ENCODE peak calls at places on chromosomes 11 and 22, in six cellular contexts. One of them, this sample, is unnamed. For H3K27me3, the result is how much of the 10 kb centered on the place peaks cover.

GRCh38 chr22:41411021-41411851 is 29.5 kb downstream of the TEF start:
- DNase-seq in tibial nerve: no peak
- DNase-seq in neural progenitor cell: peak
- DNase-seq in HCT116: no peak
- DNase-seq in psoas muscle: peak
- DNase-seq in sigmoid colon: peak
- DNase-seq in this sample: no peak

GRCh38 chr11:100682247-100682969 is 4.7 kb upstream of the ARHGAP42 start:
- DNase-seq in tibial nerve: no peak
- DNase-seq in neural progenitor cell: no peak
- DNase-seq in HCT116: peak
- DNase-seq in psoas muscle: no peak
- DNase-seq in sigmoid colon: no peak
- DNase-seq in this sample: no peak

GRCh38 chr11:47980093-47980906 is at the start of gene PTPRJ:
- DNase-seq in tibial nerve: no peak
- DNase-seq in neural progenitor cell: peak
- DNase-seq in HCT116: no peak
- DNase-seq in psoas muscle: peak
- DNase-seq in sigmoid colon: peak
- DNase-seq in this sample: peak

GRCh38 chr22:46866591-46866990 is 104.1 kb downstream of the TBC1D22A start:
- DNase-seq in tibial nerve: no peak
- DNase-seq in neural progenitor cell: no peak
- DNase-seq in HCT116: no peak
- DNase-seq in psoas muscle: no peak
- DNase-seq in sigmoid colon: no peak
- DNase-seq in this sample: no peak

GRCh38 chr11:10599388-10600175 is 31.1 kb upstream of the LYVE1 start:
- DNase-seq in tibial nerve: no peak
- DNase-seq in neural progenitor cell: no peak
- DNase-seq in HCT116: no peak
- DNase-seq in psoas muscle: peak
- DNase-seq in sigmoid colon: peak
- DNase-seq in this sample: no peak

GRCh38 chr11:114366331-114367243 is 33.7 kb downstream of the C11orf71 start:
- DNase-seq in tibial nerve: no peak
- DNase-seq in neural progenitor cell: no peak
- DNase-seq in HCT116: no peak
- DNase-seq in psoas muscle: no peak
- DNase-seq in sigmoid colon: no peak
- DNase-seq in this sample: no peak

GRCh38 chr11:110711448-110711775 is 825 bp downstream of the ARHGAP20 start:
- DNase-seq in tibial nerve: no peak
- DNase-seq in neural progenitor cell: no peak
- DNase-seq in HCT116: no peak
- DNase-seq in psoas muscle: no peak
- DNase-seq in sigmoid colon: no peak
- DNase-seq in this sample: no peak

GRCh38 chr11:76803811-76804600 is 20.9 kb downstream of the TSKU start:
- DNase-seq in tibial nerve: no peak
- DNase-seq in neural progenitor cell: no peak
- DNase-seq in HCT116: no peak
- DNase-seq in psoas muscle: no peak
- DNase-seq in sigmoid colon: no peak
- DNase-seq in this sample: peak

GRCh38 chr11:79484872-79485271 is 44.0 kb upstream of the TENM4 start:
- DNase-seq in tibial nerve: no peak
- DNase-seq in neural progenitor cell: no peak
- DNase-seq in HCT116: no peak
- DNase-seq in psoas muscle: no peak
- DNase-seq in sigmoid colon: no peak
- DNase-seq in this sample: no peak

GRCh38 chr11:43835104-43835503 is 45.5 kb upstream of the ALKBH3 start:
- DNase-seq in tibial nerve: no peak
- DNase-seq in neural progenitor cell: peak
- DNase-seq in HCT116: no peak
- DNase-seq in psoas muscle: no peak
- DNase-seq in sigmoid colon: no peak
- DNase-seq in this sample: no peak

GRCh38 chr11:12205330-12205729 is 94.9 kb downstream of the MICAL2 start:
- DNase-seq in tibial nerve: no peak
- DNase-seq in neural progenitor cell: no peak
- DNase-seq in HCT116: no peak
- DNase-seq in psoas muscle: no peak
- DNase-seq in sigmoid colon: no peak
- DNase-seq in this sample: no peak

GRCh38 chr22:42962295-42963230 is 52.4 kb downstream of the PACSIN2 start:
- DNase-seq in tibial nerve: no peak
- DNase-seq in neural progenitor cell: no peak
- DNase-seq in HCT116: no peak
- DNase-seq in psoas muscle: no peak
- DNase-seq in sigmoid colon: no peak
- DNase-seq in this sample: peak

GRCh38 chr22:36715647-36716046 is 12.1 kb upstream of the CACNG2 start:
- DNase-seq in tibial nerve: no peak
- DNase-seq in neural progenitor cell: no peak
- DNase-seq in HCT116: no peak
- DNase-seq in psoas muscle: no peak
- DNase-seq in sigmoid colon: no peak
- DNase-seq in this sample: no peak

GRCh38 chr22:16957781-16958180 is 50.2 kb downstream of the GAB4 start:
- DNase-seq in tibial nerve: no peak
- DNase-seq in neural progenitor cell: no peak
- DNase-seq in HCT116: no peak
- DNase-seq in psoas muscle: no peak
- DNase-seq in sigmoid colon: no peak
- DNase-seq in this sample: no peak

GRCh38 chr22:29359469-29359868 is 28.9 kb downstream of the AP1B1 start:
- DNase-seq in tibial nerve: no peak
- DNase-seq in neural progenitor cell: peak
- DNase-seq in HCT116: peak
- DNase-seq in psoas muscle: peak
- DNase-seq in sigmoid colon: peak
- DNase-seq in this sample: no peak

GRCh38 chr11:36105743-36106581 is 162.1 kb downstream of the LDLRAD3 start:
- DNase-seq in tibial nerve: no peak
- DNase-seq in neural progenitor cell: no peak
- DNase-seq in HCT116: no peak
- DNase-seq in psoas muscle: no peak
- DNase-seq in sigmoid colon: no peak
- DNase-seq in this sample: no peak

GRCh38 chr22:46596819-46597218 is 23.4 kb upstream of the GRAMD4 start:
- DNase-seq in tibial nerve: no peak
- DNase-seq in neural progenitor cell: no peak
- DNase-seq in HCT116: peak
- DNase-seq in psoas muscle: no peak
- DNase-seq in sigmoid colon: no peak
- DNase-seq in this sample: peak

GRCh38 chr11:26651916-26652315 is 69.9 kb downstream of the SLC5A12 start:
- DNase-seq in tibial nerve: no peak
- DNase-seq in neural progenitor cell: no peak
- DNase-seq in HCT116: no peak
- DNase-seq in psoas muscle: no peak
- DNase-seq in sigmoid colon: no peak
- DNase-seq in this sample: no peak

GRCh38 chr11:44304091-44305084 is 5.6 kb downstream of the ALX4 start:
- DNase-seq in tibial nerve: no peak
- DNase-seq in neural progenitor cell: peak
- DNase-seq in HCT116: no peak
- DNase-seq in psoas muscle: no peak
- DNase-seq in sigmoid colon: no peak
- DNase-seq in this sample: no peak

GRCh38 chr11:20671856-20672546 is 2.6 kb downstream of the NELL1 start:
- DNase-seq in tibial nerve: no peak
- DNase-seq in neural progenitor cell: peak
- DNase-seq in HCT116: peak
- DNase-seq in psoas muscle: no peak
- DNase-seq in sigmoid colon: no peak
- DNase-seq in this sample: no peak
- TF ChIP-seq CTCF in tibial nerve: no peak
- TF ChIP-seq CTCF in neural progenitor cell: peak
- TF ChIP-seq CTCF in HCT116: no peak
- TF ChIP-seq CTCF in psoas muscle: no peak
- TF ChIP-seq CTCF in sigmoid colon: no peak
- TF ChIP-seq CTCF in this sample: no peak

DNA sequence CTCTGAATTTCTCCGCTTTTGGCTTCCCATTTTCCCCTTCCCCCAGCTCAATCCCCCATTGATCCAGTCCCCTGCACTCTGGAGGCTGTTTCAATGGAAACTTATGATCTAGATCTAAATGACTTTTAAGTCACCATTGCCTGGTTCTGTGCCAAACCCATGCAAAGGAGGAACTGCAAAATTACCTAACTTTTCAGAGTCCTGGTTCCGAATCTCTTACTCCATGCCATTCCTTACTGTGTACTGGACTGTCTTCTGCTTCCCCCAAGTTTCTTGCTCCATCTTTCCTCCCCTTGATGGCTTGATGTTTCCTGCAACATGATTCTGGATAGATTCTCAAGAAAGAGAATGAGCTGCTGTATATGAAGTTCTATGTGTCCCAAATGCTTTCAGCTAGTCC is 327.8 kb downstream of the MIAT start:
- DNase-seq in tibial nerve: no peak
- DNase-seq in neural progenitor cell: no peak
- DNase-seq in HCT116: no peak
- DNase-seq in psoas muscle: no peak
- DNase-seq in sigmoid colon: no peak
- DNase-seq in this sample: no peak
- H3K27me3 ChIP-seq in tibial nerve: under half
- H3K27me3 ChIP-seq in neural progenitor cell: under half
- H3K27me3 ChIP-seq in HCT116: half or more
- H3K27me3 ChIP-seq in psoas muscle: half or more
- H3K27me3 ChIP-seq in sigmoid colon: under half
- H3K27me3 ChIP-seq in this sample: under half

GRCh38 chr11:108551653-108552462 is 41.7 kb downstream of the EXPH5 start:
- DNase-seq in tibial nerve: no peak
- DNase-seq in neural progenitor cell: peak
- DNase-seq in HCT116: peak
- DNase-seq in psoas muscle: no peak
- DNase-seq in sigmoid colon: no peak
- DNase-seq in this sample: no peak

GRCh38 chr11:108543316-108543955 is 45.3 kb upstream of the POGLUT3 start:
- DNase-seq in tibial nerve: no peak
- DNase-seq in neural progenitor cell: no peak
- DNase-seq in HCT116: no peak
- DNase-seq in psoas muscle: no peak
- DNase-seq in sigmoid colon: no peak
- DNase-seq in this sample: no peak

GRCh38 chr11:108545909-108546501 is 47.6 kb downstream of the EXPH5 start:
- DNase-seq in tibial nerve: no peak
- DNase-seq in neural progenitor cell: no peak
- DNase-seq in HCT116: no peak
- DNase-seq in psoas muscle: no peak
- DNase-seq in sigmoid colon: no peak
- DNase-seq in this sample: no peak

GRCh38 chr11:108549319-108549885 is 44.2 kb downstream of the EXPH5 start:
- DNase-seq in tibial nerve: no peak
- DNase-seq in neural progenitor cell: no peak
- DNase-seq in HCT116: no peak
- DNase-seq in psoas muscle: no peak
- DNase-seq in sigmoid colon: no peak
- DNase-seq in this sample: no peak
- H3K27ac ChIP-seq in tibial nerve: no peak
- H3K27ac ChIP-seq in neural progenitor cell: no peak
- H3K27ac ChIP-seq in HCT116: no peak
- H3K27ac ChIP-seq in psoas muscle: no peak
- H3K27ac ChIP-seq in sigmoid colon: no peak
- H3K27ac ChIP-seq in this sample: peak

GRCh38 chr11:106086135-106086534 is 8.7 kb downstream of the AASDHPPT start:
- DNase-seq in tibial nerve: no peak
- DNase-seq in neural progenitor cell: no peak
- DNase-seq in HCT116: no peak
- DNase-seq in psoas muscle: no peak
- DNase-seq in sigmoid colon: no peak
- DNase-seq in this sample: no peak

GRCh38 chr11:106087815-106088435 is 10.5 kb downstream of the AASDHPPT start:
- DNase-seq in tibial nerve: peak
- DNase-seq in neural progenitor cell: peak
- DNase-seq in HCT116: peak
- DNase-seq in psoas muscle: peak
- DNase-seq in sigmoid colon: peak
- DNase-seq in this sample: peak

GRCh38 chr11:106086850-106087249 is 9.4 kb downstream of the AASDHPPT start:
- DNase-seq in tibial nerve: no peak
- DNase-seq in neural progenitor cell: no peak
- DNase-seq in HCT116: no peak
- DNase-seq in psoas muscle: no peak
- DNase-seq in sigmoid colon: no peak
- DNase-seq in this sample: no peak

GRCh38 chr11:106091480-106092123 is 14.1 kb downstream of the AASDHPPT start:
- DNase-seq in tibial nerve: no peak
- DNase-seq in neural progenitor cell: no peak
- DNase-seq in HCT116: no peak
- DNase-seq in psoas muscle: no peak
- DNase-seq in sigmoid colon: no peak
- DNase-seq in this sample: no peak

DNA sequence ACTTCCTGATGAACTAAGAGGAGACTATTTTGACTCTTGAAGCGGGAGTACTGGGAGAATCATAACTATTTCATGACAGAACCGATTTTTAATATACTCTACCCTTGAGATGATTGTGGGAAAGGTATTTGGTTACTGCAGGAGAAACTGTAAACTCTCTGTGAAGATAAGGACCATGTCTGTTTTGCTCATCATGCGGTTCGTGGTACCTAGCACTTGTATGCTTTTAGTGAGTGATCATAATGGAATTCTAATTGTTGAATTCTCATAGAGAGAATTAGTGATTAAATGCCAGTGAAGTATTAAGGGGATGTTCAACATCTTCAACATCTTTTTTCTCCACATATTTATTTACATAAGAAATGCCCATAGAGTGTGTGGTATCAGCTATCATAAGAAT is 11.4 kb downstream of the AASDHPPT start:
- DNase-seq in tibial nerve: no peak
- DNase-seq in neural progenitor cell: no peak
- DNase-seq in HCT116: no peak
- DNase-seq in psoas muscle: no peak
- DNase-seq in sigmoid colon: no peak
- DNase-seq in this sample: no peak
- TF ChIP-seq CTCF in tibial nerve: no peak
- TF ChIP-seq CTCF in neural progenitor cell: no peak
- TF ChIP-seq CTCF in HCT116: no peak
- TF ChIP-seq CTCF in psoas muscle: no peak
- TF ChIP-seq CTCF in sigmoid colon: no peak
- TF ChIP-seq CTCF in this sample: no peak